ENCODE peak calls at places on chromosomes 2 and 18, in seven cellular contexts. D is testis, J is tibial artery, Z is psoas muscle, W is sigmoid colon, I is coronary artery, P is mammary epithelial cell. X is an unnamed sample.

GRCh38 chr2:168641636-168642035 is 160.8 kb upstream of the NOSTRIN start:
- DNase-seq in D (no peak), J (no peak), Z (no peak), W (no peak), I (no peak), P (no peak), X (no peak)

GRCh38 chr2:60972889-60973656 is 44.4 kb upstream of the PEX13 start:
- DNase-seq in D (no peak), J (no peak), Z (no peak), W (no peak), I (no peak), P (no peak), X (no peak)

GRCh38 chr18:5060543-5060942 is 136.5 kb downstream of the AKAIN1 start:
- DNase-seq in D (no peak), J (no peak), Z (no peak), W (no peak), I (no peak), P (no peak), X (no peak)

GRCh38 chr2:2234398-2234797 is 96.7 kb downstream of the MYT1L start:
- DNase-seq in D (no peak), J (no peak), Z (no peak), W (no peak), I (no peak), P (no peak), X (no peak)

GRCh38 chr2:102271844-102272243 is 39.5 kb upstream of the IL1RL1 start:
- DNase-seq in D (no peak), J (no peak), Z (no peak), W (no peak), I (no peak), P (no peak), X (no peak)

GRCh38 chr2:11419781-11420180 is 46.2 kb downstream of the E2F6 start:
- DNase-seq in D (peak; percentile 63), J (no peak), Z (no peak), W (no peak), I (no peak), P (no peak), X (no peak)

GRCh38 chr2:26298638-26299393 is 47.1 kb upstream of the SELENOI start:
- DNase-seq in D (peak; percentile 46), J (peak; percentile 62), Z (peak; percentile 37), W (peak; percentile 84), I (peak; percentile 78), P (peak; percentile 72), X (peak; percentile 27)

GRCh38 chr2:205675861-205676516 is 6.3 kb upstream of the NRP2 start:
- DNase-seq in D (no peak), J (no peak), Z (no peak), W (no peak), I (no peak), P (peak; percentile 63), X (peak; percentile 48)

GRCh38 chr18:48902023-48902855 is 48.5 kb downstream of the SMAD7 start:
- DNase-seq in D (peak; percentile 79), J (peak; percentile 93), Z (peak; percentile 90), W (peak; percentile 93), I (peak; percentile 97), P (peak; percentile 73), X (peak; percentile 91)

GRCh38 chr2:238955648-238956531 is 108.0 kb downstream of the TWIST2 start:
- DNase-seq in D (no peak), J (no peak), Z (no peak), W (no peak), I (no peak), P (peak; percentile 29), X (no peak)

GRCh38 chr2:44086639-44087036 is 82.0 kb upstream of the PPM1B start:
- DNase-seq in D (no peak), J (no peak), Z (no peak), W (no peak), I (no peak), P (no peak), X (no peak)
- H3K4me3 ChIP-seq in D (peak overlapping the region; percentile 50), J (peak overlapping the region; percentile 41), Z (peak overlapping the region; percentile 57), W (peak overlapping the region; percentile 44), I (peak overlapping the region; percentile 64), P (no peak overlapping the region), X (peak overlapping the region; percentile 53)

DNA sequence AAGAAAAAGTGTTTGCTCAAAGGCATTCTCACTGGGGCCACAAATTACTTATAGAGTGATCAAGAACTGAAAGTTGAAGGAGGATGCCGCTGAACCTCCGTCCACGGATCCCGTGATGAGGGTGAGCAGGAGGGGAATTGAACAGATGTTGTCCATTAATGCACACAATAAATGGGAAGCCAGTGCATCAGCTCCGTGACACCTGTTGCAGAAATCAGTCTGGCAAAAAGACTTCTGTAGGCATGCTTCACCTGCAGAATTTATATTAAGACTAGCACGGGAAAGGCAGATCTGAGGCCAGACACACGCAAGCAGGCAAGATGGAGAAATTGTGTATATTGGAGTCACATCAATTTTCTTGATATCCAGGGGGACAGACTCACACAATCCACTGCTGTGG is 242.1 kb upstream of the COPS8 start:
- DNase-seq in D (no peak), J (no peak), Z (no peak), W (peak; percentile 26), I (no peak), P (no peak), X (no peak)
- H3K27ac ChIP-seq in D (no peak overlapping the region), J (no peak overlapping the region), Z (no peak overlapping the region), W (no peak overlapping the region), I (no peak overlapping the region), P (no peak overlapping the region), X (no peak overlapping the region)

GRCh38 chr18:598053-598665 is 1.4 kb downstream of the CLUL1 start:
- DNase-seq in D (no peak), J (no peak), Z (no peak), W (no peak), I (no peak), P (no peak), X (no peak)

GRCh38 chr18:595068-595467 is 1.7 kb upstream of the CLUL1 start:
- DNase-seq in D (no peak), J (no peak), Z (no peak), W (no peak), I (no peak), P (no peak), X (no peak)

GRCh38 chr18:600107-600506 is 3.3 kb downstream of the CLUL1 start:
- DNase-seq in D (no peak), J (no peak), Z (no peak), W (no peak), I (no peak), P (no peak), X (no peak)

GRCh38 chr18:595571-595970 is 1.2 kb upstream of the CLUL1 start:
- DNase-seq in D (no peak), J (no peak), Z (no peak), W (no peak), I (no peak), P (no peak), X (no peak)

GRCh38 chr18:596288-596881 is 403 bp upstream of the CLUL1 start:
- DNase-seq in D (peak; percentile 89), J (no peak), Z (no peak), W (no peak), I (no peak), P (peak; percentile 41), X (no peak)
- H3K4me3 ChIP-seq in D (peak overlapping the region; percentile 26), J (no peak overlapping the region), Z (no peak overlapping the region), W (no peak overlapping the region), I (peak overlapping the region; percentile 42), P (peak overlapping the region; percentile 6), X (no peak overlapping the region)

GRCh38 chr2:240872317-240873097 is 3.9 kb downstream of the AGXT start:
- DNase-seq in D (no peak), J (no peak), Z (no peak), W (no peak), I (no peak), P (no peak), X (no peak)
- H3K27ac ChIP-seq in D (no peak overlapping the region), J (no peak overlapping the region), Z (no peak overlapping the region), W (no peak overlapping the region), I (no peak overlapping the region), P (no peak overlapping the region), X (no peak overlapping the region)

DNA sequence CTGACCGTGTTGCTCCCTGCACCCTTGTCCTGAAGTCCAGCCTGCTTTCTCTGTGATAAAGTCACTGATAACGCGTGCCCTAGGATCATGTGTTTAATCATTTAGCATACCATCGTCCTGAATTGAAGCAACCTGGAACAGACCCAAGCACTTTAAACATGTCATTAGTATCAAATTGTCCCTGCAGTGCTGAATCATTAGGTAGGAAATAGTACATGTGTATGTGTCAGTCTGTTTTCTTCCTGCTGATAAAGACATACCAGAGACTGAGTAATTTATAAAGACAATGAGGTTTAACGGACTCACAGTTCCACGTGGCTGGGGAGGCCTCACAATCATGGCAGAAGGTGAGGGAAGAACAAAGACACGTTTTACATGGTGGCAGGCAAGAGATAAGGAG is 2.8 kb downstream of the ASB18 start:
- DNase-seq in D (no peak), J (no peak), Z (no peak), W (no peak), I (no peak), P (peak; percentile 1), X (no peak)
- H3K4me3 ChIP-seq in D (no peak overlapping the region), J (no peak overlapping the region), Z (no peak overlapping the region), W (no peak overlapping the region), I (no peak overlapping the region), P (no peak overlapping the region), X (no peak overlapping the region)

DNA sequence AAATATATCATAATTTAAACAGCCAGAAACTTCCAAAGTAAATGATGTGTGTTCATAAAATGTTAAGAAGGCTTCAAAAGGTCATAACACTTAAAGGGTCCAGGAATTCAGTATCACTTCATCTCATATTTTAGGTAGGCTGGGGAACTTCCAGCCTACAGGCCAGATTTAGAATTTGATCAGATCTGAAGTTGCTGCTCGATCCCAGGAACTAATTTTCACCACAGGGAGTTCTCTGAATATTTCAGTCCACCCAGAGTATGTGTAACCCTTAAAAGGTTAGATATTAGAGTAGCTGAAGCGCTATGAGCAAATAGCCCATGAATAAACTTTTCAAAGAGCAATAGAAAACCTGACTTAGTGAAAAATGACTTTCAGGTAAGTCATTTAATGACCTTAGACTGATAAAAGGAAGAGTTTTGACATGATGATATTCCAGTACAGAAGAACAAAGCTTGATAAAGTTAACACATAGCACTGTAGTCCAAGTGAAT is 1.7 kb downstream of the WIPF1 start:
- DNase-seq in D (no peak), J (no peak), Z (no peak), W (no peak), I (no peak), P (no peak), X (no peak)
- H3K27ac ChIP-seq in D (no peak overlapping the region), J (peak overlapping the region; percentile 49), Z (no peak overlapping the region), W (peak overlapping the region; percentile 63), I (peak overlapping the region; percentile 58), P (no peak overlapping the region), X (peak overlapping the region; percentile 23)